ENCODE peak calls at places on chromosomes 13 and 19, in eight cellular contexts. I, Q, D, K, R, F, H and P are unnamed samples.

GRCh38 chr13:75073791-75074190 is 408.2 kb downstream of the TBC1D4 start:
- DNase-seq in I (no peak), F (no peak), R (no peak), Q (no peak), D (no peak), H (no peak), K (no peak), P (no peak)

GRCh38 chr19:29548483-29549085 is 22.8 kb downstream of the VSTM2B start:
- DNase-seq in D (no peak), R (no peak), H (no peak), I (peak; percentile 9), F (no peak), Q (no peak), K (no peak), P (no peak)

GRCh38 chr19:50202399-50202798 is 1.0 kb upstream of the MYH14 start:
- DNase-seq in K (no peak), D (no peak), Q (no peak), H (no peak), R (no peak), F (no peak), I (no peak), P (no peak)

GRCh38 chr13:105097501-105097900 is 1438.0 kb downstream of the EFNB2 start:
- DNase-seq in I (no peak), Q (no peak), K (no peak), F (no peak), R (no peak), D (no peak), H (no peak), P (no peak)

GRCh38 chr13:93959796-93960533 is 519.5 kb downstream of the DCT start:
- DNase-seq in H (no peak), F (no peak), I (no peak), Q (no peak), D (peak; percentile 22), K (no peak), R (peak; percentile 68), P (no peak)

GRCh38 chr13:28181413-28181812 is 43.1 kb downstream of the PAN3 start:
- DNase-seq in K (no peak), Q (no peak), I (no peak), F (no peak), D (peak; percentile 66), H (no peak), R (peak; percentile 49), P (no peak)

GRCh38 chr19:10516064-10516385 is 1.2 kb downstream of the S1PR5 start:
- DNase-seq in I (no peak), Q (no peak), H (no peak), F (no peak), R (no peak), K (no peak), D (no peak), P (no peak)

GRCh38 chr19:44748426-44749254 is at the start of gene BCL3:
- DNase-seq in Q (peak; percentile 84), H (no peak), F (no peak), R (no peak), K (no peak), I (peak; percentile 80), D (no peak), P (peak; percentile 87)

GRCh38 chr13:98280176-98280510 is 103.1 kb upstream of the RNF113B start:
- DNase-seq in I (no peak), D (no peak), F (no peak), R (no peak), H (no peak), Q (no peak), K (no peak), P (no peak)

DNA sequence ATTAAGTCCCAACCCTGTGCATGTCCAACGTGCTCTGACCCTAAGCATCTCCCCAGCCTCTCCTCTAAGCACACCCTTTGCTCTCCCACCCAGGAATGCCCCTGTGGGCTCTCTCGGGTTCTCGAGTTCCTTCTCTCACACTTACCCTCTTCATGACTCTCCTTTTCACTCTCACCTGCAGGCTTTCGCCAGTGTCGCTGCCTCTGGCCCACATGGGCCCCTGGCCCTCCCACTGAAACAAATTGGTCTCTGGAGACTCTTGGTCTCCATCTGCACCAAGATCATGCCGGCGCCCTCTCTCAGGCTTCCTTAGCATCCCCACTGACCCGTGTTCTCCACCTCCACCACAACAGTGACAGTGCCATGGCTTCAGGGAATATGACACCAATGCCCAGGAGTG is 19.6 kb upstream of the SACS start:
- DNase-seq in H (no peak), Q (no peak), F (peak; percentile 74), I (no peak), D (no peak), K (no peak), R (no peak), P (no peak)
- H3K27ac ChIP-seq in H (no peak overlapping the region), Q (no peak overlapping the region), F (peak overlapping the region; percentile 67), I (no peak overlapping the region), D (no peak overlapping the region), K (no peak overlapping the region), R (no peak overlapping the region), P (no peak overlapping the region)

GRCh38 chr13:20461481-20461859 is 64.2 kb downstream of the CRYL1 start:
- DNase-seq in Q (no peak), R (peak; percentile 79), H (no peak), I (no peak), D (peak; percentile 38), F (no peak), K (no peak), P (no peak)
- H3K27ac ChIP-seq in Q (peak overlapping the region; percentile 81), R (no peak overlapping the region), H (no peak overlapping the region), I (no peak overlapping the region), D (no peak overlapping the region), F (no peak overlapping the region), K (no peak overlapping the region), P (no peak overlapping the region)

GRCh38 chr19:38839816-38840582 is 8.4 kb upstream of the ECH1 start:
- DNase-seq in H (no peak), D (no peak), Q (no peak), I (no peak), K (no peak), R (peak; percentile 37), F (no peak), P (no peak)

GRCh38 chr19:38838986-38839761 is 7.6 kb upstream of the ECH1 start:
- DNase-seq in Q (no peak), F (no peak), H (no peak), I (no peak), R (no peak), D (no peak), K (no peak), P (no peak)

GRCh38 chr19:38841180-38841766 is 8.5 kb downstream of the HNRNPL start:
- DNase-seq in Q (no peak), K (no peak), H (no peak), R (no peak), D (no peak), I (no peak), F (peak; percentile 39), P (no peak)

GRCh38 chr19:38841787-38842438 is 7.9 kb downstream of the HNRNPL start:
- DNase-seq in H (no peak), Q (no peak), R (no peak), K (no peak), I (no peak), D (no peak), F (peak; percentile 38), P (peak; percentile 44)

GRCh38 chr19:38840583-38840968 is 9.0 kb upstream of the ECH1 start:
- DNase-seq in K (no peak), R (no peak), I (no peak), Q (no peak), D (no peak), H (no peak), F (no peak), P (no peak)
- H3K27ac ChIP-seq in K (no peak overlapping the region), R (no peak overlapping the region), I (peak overlapping the region; percentile 78), Q (no peak overlapping the region), D (no peak overlapping the region), H (no peak overlapping the region), F (no peak overlapping the region), P (no peak overlapping the region)

GRCh38 chr19:47713046-47714021 is at the start of gene EHD2:
- DNase-seq in I (peak; percentile 59), R (peak; percentile 69), D (peak; percentile 44), Q (peak; percentile 86), H (peak; percentile 48), F (peak; percentile 64), K (peak; percentile 54), P (no peak)

GRCh38 chr19:47711652-47712239 is 1.5 kb upstream of the EHD2 start:
- DNase-seq in H (no peak), K (no peak), F (no peak), I (no peak), Q (no peak), R (no peak), D (no peak), P (no peak)

GRCh38 chr19:47719047-47719885 is 6.0 kb downstream of the EHD2 start:
- DNase-seq in K (peak; percentile 79), D (peak; percentile 85), Q (peak; percentile 91), R (peak; percentile 98), I (peak; percentile 60), H (peak; percentile 99), F (no peak), P (no peak)

GRCh38 chr19:47716270-47716937 is 3.2 kb downstream of the EHD2 start:
- DNase-seq in F (no peak), H (no peak), Q (peak; percentile 40), K (no peak), R (no peak), D (no peak), I (no peak), P (no peak)

DNA sequence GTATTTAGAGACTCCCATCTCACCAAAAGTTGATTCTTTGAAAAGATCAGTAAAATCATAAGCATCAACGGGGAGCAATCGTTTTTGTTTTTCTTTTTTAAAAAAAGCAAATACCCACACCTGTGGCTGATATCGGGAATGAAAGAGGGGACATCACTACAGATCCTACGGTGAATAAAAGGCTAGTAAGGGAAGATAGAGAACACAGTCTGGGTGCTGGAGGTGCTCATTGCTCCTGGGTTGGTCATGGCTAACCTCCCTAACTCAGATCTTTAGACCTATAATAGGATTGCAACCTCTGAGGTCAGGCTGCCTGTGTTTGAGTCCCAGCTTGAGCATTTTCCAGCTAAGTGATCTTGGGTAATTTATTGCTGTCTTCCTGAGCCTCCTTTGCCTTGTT is 1.1 kb downstream of the EHD2 start:
- DNase-seq in F (no peak), Q (no peak), K (no peak), R (no peak), H (no peak), I (no peak), D (no peak), P (no peak)
- H3K27ac ChIP-seq in F (no peak overlapping the region), Q (peak overlapping the region; percentile 94), K (no peak overlapping the region), R (peak overlapping the region; percentile 72), H (no peak overlapping the region), I (peak overlapping the region; percentile 90), D (no peak overlapping the region), P (no peak overlapping the region)

DNA sequence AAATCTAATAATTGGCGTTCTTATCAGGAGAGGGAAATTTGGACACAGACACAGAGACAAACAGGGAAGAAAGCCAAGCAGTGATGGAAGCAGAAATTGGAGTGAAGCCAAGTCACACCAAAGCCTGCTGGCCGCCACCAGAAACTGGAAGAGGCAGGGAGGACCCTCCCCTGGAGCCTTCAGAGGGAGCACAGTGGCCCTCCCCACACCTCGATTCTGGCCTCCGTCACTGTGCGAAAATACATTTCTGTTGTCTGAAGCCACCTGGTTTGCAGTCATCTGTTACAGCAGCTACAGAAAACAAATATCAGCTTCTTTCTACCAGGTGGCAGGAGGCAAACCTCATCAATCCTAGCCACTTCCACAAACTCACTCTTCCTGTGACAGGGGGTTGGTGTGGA is 8.3 kb upstream of the TLE6 start:
- DNase-seq in Q (peak; percentile 64), R (peak; percentile 11), K (peak; percentile 48), F (no peak), I (peak; percentile 58), H (no peak), D (no peak), P (no peak)
- H3K27ac ChIP-seq in Q (peak overlapping the region; percentile 65), R (no peak overlapping the region), K (no peak overlapping the region), F (no peak overlapping the region), I (peak overlapping the region; percentile 79), H (no peak overlapping the region), D (no peak overlapping the region), P (peak overlapping the region; percentile 56)

GRCh38 chr19:45764487-45764886 is 4.6 kb downstream of the SIX5 start:
- DNase-seq in H (no peak), D (no peak), F (no peak), R (no peak), Q (no peak), I (no peak), K (no peak), P (no peak)
- H3K27ac ChIP-seq in H (no peak overlapping the region), D (no peak overlapping the region), F (no peak overlapping the region), R (no peak overlapping the region), Q (peak overlapping the region; percentile 100), I (peak overlapping the region; percentile 97), K (no peak overlapping the region), P (no peak overlapping the region)